ENCODE peak calls at places on chromosomes 4 and X, in six cellular contexts. G is HepG2, E is GM12891, L is SK-N-MC, K is transverse colon, N is stomach. X is an unnamed sample.

GRCh38 chr4:118969359-118969758 is 80.7 kb downstream of the SYNPO2 start:
- DNase-seq in G (peak), E (no peak), L (no peak), K (peak), N (peak), X (no peak)

GRCh38 chr4:37389967-37390580 is 145.5 kb downstream of the NWD2 start:
- DNase-seq in G (peak), E (no peak), L (peak), K (peak), N (no peak), X (no peak)

GRCh38 chrX:130974323-130974722 is 71.3 kb upstream of the ENOX2 start:
- DNase-seq in G (no peak), E (no peak), L (no peak), K (no peak), N (no peak), X (no peak)

GRCh38 chrX:142036111-142036510 is 132.4 kb downstream of the MAGEC1 start:
- DNase-seq in G (no peak), E (no peak), L (no peak), K (no peak), N (no peak), X (no peak)

GRCh38 chrX:56397636-56398035 is 165.5 kb downstream of the KLF8 start:
- DNase-seq in G (no peak), E (no peak), L (no peak), K (no peak), N (no peak), X (no peak)

GRCh38 chr4:64157397-64157796 is 251.9 kb downstream of the TECRL start:
- DNase-seq in G (no peak), E (no peak), L (no peak), K (no peak), N (no peak), X (no peak)

GRCh38 chr4:138835833-138836521 is 179.6 kb upstream of the NOCT start:
- DNase-seq in G (peak), E (no peak), L (no peak), K (peak), N (no peak), X (no peak)

GRCh38 chr4:98387345-98388017 is 126.3 kb downstream of the RAP1GDS1 start:
- DNase-seq in G (no peak), E (no peak), L (no peak), K (no peak), N (no peak), X (no peak)

GRCh38 chrX:45138525-45138924 is 62.2 kb downstream of the DIPK2B start:
- DNase-seq in G (no peak), E (no peak), L (no peak), K (no peak), N (no peak), X (no peak)

GRCh38 chr4:104457308-104457981 is 37.2 kb downstream of the CXXC4 start:
- DNase-seq in G (no peak), E (no peak), L (no peak), K (no peak), N (no peak), X (no peak)

GRCh38 chr4:52987401-52988056 is 125.4 kb downstream of the RASL11B start:
- DNase-seq in G (no peak), E (no peak), L (no peak), K (no peak), N (no peak), X (no peak)

GRCh38 chr4:83527671-83528070 is 8.2 kb upstream of the GPAT3 start:
- DNase-seq in G (no peak), E (no peak), L (no peak), K (no peak), N (no peak), X (no peak)

GRCh38 chr4:3261411-3262207 is 12.7 kb downstream of the MSANTD1 start:
- DNase-seq in G (no peak), E (peak), L (no peak), K (peak), N (peak), X (peak)

GRCh38 chrX:54066841-54067240 is 22.6 kb upstream of the PHF8 start:
- DNase-seq in G (no peak), E (no peak), L (no peak), K (no peak), N (no peak), X (no peak)

GRCh38 chr4:29142708-29143107 is 1577.5 kb upstream of the PCDH7 start:
- DNase-seq in G (no peak), E (no peak), L (no peak), K (no peak), N (no peak), X (no peak)

GRCh38 chr4:169841776-169842175 is 84.0 kb upstream of the HPF1 start:
- DNase-seq in G (no peak), E (no peak), L (no peak), K (no peak), N (no peak), X (no peak)

GRCh38 chr4:46389301-46389761 is 597 bp downstream of the GABRA2 start:
- DNase-seq in G (peak), E (no peak), L (no peak), K (peak), N (no peak), X (no peak)

GRCh38 chr4:150302553-150302952 is 224.3 kb downstream of the DCLK2 start:
- DNase-seq in G (peak), E (no peak), L (no peak), K (no peak), N (no peak), X (no peak)

GRCh38 chr4:186792994-186793393 is 69.3 kb upstream of the FAT1 start:
- DNase-seq in G (no peak), E (no peak), L (no peak), K (no peak), N (no peak), X (no peak)

GRCh38 chrX:121831601-121832000 is 784.2 kb downstream of the GLUD2 start:
- DNase-seq in G (no peak), E (no peak), L (no peak), K (no peak), N (no peak), X (no peak)

GRCh38 chr4:7393491-7394183 is 41.1 kb downstream of the PSAPL1 start:
- DNase-seq in G (no peak), E (no peak), L (no peak), K (no peak), N (no peak), X (no peak)

GRCh38 chr4:168797738-168798375 is 212.2 kb downstream of the CBR4 start:
- DNase-seq in G (no peak), E (no peak), L (peak), K (no peak), N (no peak), X (no peak)

GRCh38 chr4:82528074-82528473 is 33.7 kb downstream of the TMEM150C start:
- DNase-seq in G (no peak), E (no peak), L (no peak), K (no peak), N (no peak), X (no peak)

GRCh38 chrX:15973299-15973698 is 118.7 kb upstream of the AP1S2 start:
- DNase-seq in G (peak), E (no peak), L (no peak), K (peak), N (no peak), X (no peak)

GRCh38 chr4:128427832-128428366 is 140.3 kb upstream of the PGRMC2 start:
- DNase-seq in G (peak), E (no peak), L (no peak), K (peak), N (peak), X (no peak)

GRCh38 chrX:123138473-123138872 is 45.6 kb upstream of the GRIA3 start:
- DNase-seq in G (no peak), E (no peak), L (no peak), K (no peak), N (no peak), X (no peak)

GRCh38 chr4:3451956-3452355 is 10.2 kb downstream of the HGFAC start:
- DNase-seq in G (no peak), E (no peak), L (no peak), K (no peak), N (no peak), X (no peak)

GRCh38 chr4:71932941-71933340 is 98.9 kb upstream of the NPFFR2 start:
- DNase-seq in G (no peak), E (no peak), L (no peak), K (no peak), N (no peak), X (no peak)

GRCh38 chr4:126582737-126583136 is 1050.0 kb upstream of the INTU start:
- DNase-seq in G (no peak), E (no peak), L (no peak), K (no peak), N (no peak), X (no peak)

GRCh38 chrX:30023451-30023850 is 191.9 kb upstream of the MAGEB2 start:
- DNase-seq in G (no peak), E (no peak), L (no peak), K (no peak), N (no peak), X (no peak)

GRCh38 chr4:26372525-26373172 is 51.8 kb downstream of the RBPJ start:
- DNase-seq in G (peak), E (no peak), L (peak), K (no peak), N (no peak), X (no peak)

GRCh38 chrX:103367502-103367901 is 8.8 kb upstream of the BEX3 start:
- DNase-seq in G (no peak), E (no peak), L (no peak), K (no peak), N (no peak), X (no peak)

GRCh38 chr4:124462954-124463828 is 249.3 kb downstream of the ANKRD50 start:
- DNase-seq in G (no peak), E (no peak), L (no peak), K (no peak), N (no peak), X (no peak)

GRCh38 chr4:7391637-7392437 is 42.9 kb downstream of the PSAPL1 start:
- DNase-seq in G (no peak), E (no peak), L (no peak), K (no peak), N (peak), X (no peak)

DNA sequence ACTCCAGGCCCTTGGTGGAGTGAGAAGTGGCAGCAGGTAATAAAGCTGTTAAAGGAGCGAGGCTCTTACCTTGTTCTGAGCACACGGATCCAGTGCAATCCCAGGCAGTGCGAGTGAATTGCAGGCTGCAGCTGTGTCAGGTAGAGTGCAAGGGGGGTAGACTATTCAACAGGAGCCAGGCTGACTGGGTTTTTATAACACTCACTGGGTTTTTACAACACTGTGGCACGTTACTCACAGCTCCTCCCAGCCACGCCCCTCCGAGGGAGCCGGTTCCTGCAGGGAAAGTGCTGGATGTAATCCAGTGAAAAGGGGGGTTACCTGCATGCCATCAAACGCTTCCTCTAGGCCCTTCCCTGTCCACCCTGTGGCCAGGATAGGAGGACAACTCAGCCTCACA is 358 bp downstream of the FGFBP1 start:
- DNase-seq in G (no peak), E (no peak), L (no peak), K (peak), N (peak), X (no peak)
- TF ChIP-seq POLR2AphosphoS5 in G (no peak), E (no peak), L (no peak), K (peak), N (no peak), X (no peak)

GRCh38 chr4:101020956-101021355 is 326.4 kb downstream of the PPP3CA start:
- DNase-seq in G (no peak), E (no peak), L (no peak), K (no peak), N (no peak), X (no peak)
- TF ChIP-seq POLR2AphosphoS5 in G (no peak), E (no peak), L (no peak), K (peak), N (no peak), X (no peak)

GRCh38 chrX:96436105-96436504 is 248.5 kb upstream of the DIAPH2 start:
- DNase-seq in G (no peak), E (no peak), L (no peak), K (no peak), N (no peak), X (no peak)

GRCh38 chrX:96445531-96446065 is 239.0 kb upstream of the DIAPH2 start:
- DNase-seq in G (no peak), E (no peak), L (no peak), K (no peak), N (no peak), X (no peak)

GRCh38 chrX:96435636-96436035 is 249.0 kb upstream of the DIAPH2 start:
- DNase-seq in G (no peak), E (no peak), L (no peak), K (no peak), N (no peak), X (no peak)

GRCh38 chrX:96438803-96439202 is 245.8 kb upstream of the DIAPH2 start:
- DNase-seq in G (no peak), E (no peak), L (no peak), K (no peak), N (no peak), X (no peak)

GRCh38 chrX:96440941-96441340 is 243.7 kb upstream of the DIAPH2 start:
- DNase-seq in G (no peak), E (no peak), L (no peak), K (no peak), N (no peak), X (no peak)
- TF ChIP-seq POLR2AphosphoS5 in G (no peak), E (no peak), L (no peak), K (no peak), N (no peak), X (no peak)

GRCh38 chrX:39491548-39492297 is 606.0 kb downstream of the BCOR start:
- DNase-seq in G (no peak), E (no peak), L (no peak), K (peak), N (no peak), X (no peak)
- TF ChIP-seq POLR2AphosphoS5 in G (no peak), E (no peak), L (no peak), K (no peak), N (no peak), X (no peak)

DNA sequence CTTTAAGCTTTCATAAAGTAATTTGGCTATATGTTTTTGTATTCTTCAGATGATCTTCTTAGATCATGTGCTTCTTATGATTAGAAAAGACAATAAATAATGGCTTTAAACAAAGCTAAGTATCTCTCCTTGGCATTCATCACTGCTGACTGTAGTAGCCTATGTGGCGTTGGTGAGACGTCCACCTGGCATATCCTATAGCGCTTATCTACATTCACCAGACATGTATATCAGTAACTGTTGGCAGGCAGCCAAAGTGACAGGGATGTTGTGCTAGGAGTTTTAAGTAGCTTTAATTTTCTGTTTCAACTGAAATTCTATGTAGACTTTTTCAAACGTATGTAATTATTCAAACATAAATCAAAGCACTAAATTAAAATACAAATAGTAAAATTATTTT is 276.4 kb downstream of the IL15 start:
- DNase-seq in G (no peak), E (no peak), L (no peak), K (peak), N (peak), X (no peak)
- TF ChIP-seq POLR2AphosphoS5 in G (no peak), E (no peak), L (no peak), K (no peak), N (no peak), X (no peak)

GRCh38 chr4:151541438-151542071 is 132.6 kb downstream of the FHIP1A start:
- DNase-seq in G (no peak), E (no peak), L (no peak), K (no peak), N (no peak), X (no peak)
- TF ChIP-seq POLR2AphosphoS5 in G (no peak), E (no peak), L (no peak), K (no peak), N (no peak), X (no peak)

GRCh38 chrX:23803931-23804381 is 21.0 kb downstream of the SAT1 start:
- DNase-seq in G (peak), E (no peak), L (no peak), K (peak), N (peak), X (no peak)
- TF ChIP-seq POLR2AphosphoS5 in G (no peak), E (no peak), L (no peak), K (no peak), N (no peak), X (no peak)

DNA sequence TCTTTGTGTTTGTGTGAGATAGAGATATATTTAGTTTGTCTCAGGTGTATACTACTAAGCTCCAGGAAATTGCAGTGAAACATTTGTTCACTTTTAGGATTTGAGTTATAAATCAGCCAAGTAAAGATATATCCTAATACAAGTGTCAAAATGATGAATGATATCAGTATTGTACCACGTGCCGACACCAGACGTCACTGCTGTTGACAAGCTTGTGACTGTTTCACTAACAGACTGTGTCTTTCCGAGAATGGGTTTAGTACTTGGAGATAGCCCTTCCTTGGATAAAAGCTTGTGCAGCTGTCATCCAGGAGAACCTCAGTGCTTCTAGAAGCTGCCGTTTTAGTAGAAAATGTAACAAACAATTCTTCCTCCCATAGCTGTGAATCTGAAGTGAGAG is 343.3 kb downstream of the FBXO8 start:
- DNase-seq in G (no peak), E (no peak), L (no peak), K (no peak), N (no peak), X (no peak)
- TF ChIP-seq POLR2AphosphoS5 in G (no peak), E (no peak), L (no peak), K (no peak), N (no peak), X (no peak)

X was measured in GM12892.